ENCODE peak calls at places on chromosomes 5 and 9, in eight cellular contexts. One of them, this sample, is unnamed. For H3K4me1, the result is how much of the 10 kb centered on the place peaks cover.

GRCh38 chr9:76414656-76415055 is 20.4 kb upstream of the RFK start:
- DNase-seq in uterus: no peak
- DNase-seq in colonic mucosa: no peak
- DNase-seq in mucosa of descending colon: no peak
- DNase-seq in IMR-90: peak
- DNase-seq in upper lobe of right lung: no peak
- DNase-seq in cardiac muscle cell: peak
- DNase-seq in A549: no peak
- DNase-seq in this sample: no peak

GRCh38 chr5:10335711-10336470 is 17.6 kb upstream of the MARCHF6 start:
- DNase-seq in A549: no peak
- DNase-seq in cardiac muscle cell: no peak
- DNase-seq in IMR-90: no peak
- DNase-seq in mucosa of descending colon: no peak
- DNase-seq in colonic mucosa: peak
- DNase-seq in uterus: no peak
- DNase-seq in upper lobe of right lung: no peak
- DNase-seq in this sample: no peak

GRCh38 chr5:140011297-140011802 is 31.7 kb downstream of the NRG2 start:
- DNase-seq in uterus: no peak
- DNase-seq in colonic mucosa: no peak
- DNase-seq in A549: no peak
- DNase-seq in IMR-90: peak
- DNase-seq in upper lobe of right lung: no peak
- DNase-seq in mucosa of descending colon: no peak
- DNase-seq in cardiac muscle cell: no peak
- DNase-seq in this sample: no peak

GRCh38 chr9:79611091-79611614 is 39.4 kb downstream of the TLE4 start:
- DNase-seq in cardiac muscle cell: peak
- DNase-seq in A549: no peak
- DNase-seq in IMR-90: peak
- DNase-seq in upper lobe of right lung: no peak
- DNase-seq in uterus: no peak
- DNase-seq in mucosa of descending colon: no peak
- DNase-seq in colonic mucosa: no peak
- DNase-seq in this sample: no peak

GRCh38 chr5:134906811-134907210 is 1.9 kb downstream of the PCBD2 start:
- DNase-seq in mucosa of descending colon: no peak
- DNase-seq in IMR-90: no peak
- DNase-seq in A549: no peak
- DNase-seq in colonic mucosa: no peak
- DNase-seq in uterus: no peak
- DNase-seq in upper lobe of right lung: no peak
- DNase-seq in cardiac muscle cell: no peak
- DNase-seq in this sample: no peak

GRCh38 chr9:131631254-131631653 is 85.9 kb downstream of the PRRT1B start:
- DNase-seq in mucosa of descending colon: peak
- DNase-seq in colonic mucosa: no peak
- DNase-seq in uterus: no peak
- DNase-seq in cardiac muscle cell: no peak
- DNase-seq in A549: no peak
- DNase-seq in upper lobe of right lung: no peak
- DNase-seq in IMR-90: no peak
- DNase-seq in this sample: no peak

GRCh38 chr9:70701163-70701562 is 286.7 kb upstream of the KLF9 start:
- DNase-seq in A549: no peak
- DNase-seq in IMR-90: no peak
- DNase-seq in mucosa of descending colon: no peak
- DNase-seq in colonic mucosa: no peak
- DNase-seq in uterus: no peak
- DNase-seq in upper lobe of right lung: no peak
- DNase-seq in cardiac muscle cell: no peak
- DNase-seq in this sample: no peak

GRCh38 chr5:103259705-103260355 is 1.3 kb downstream of the MACIR start:
- DNase-seq in upper lobe of right lung: no peak
- DNase-seq in mucosa of descending colon: no peak
- DNase-seq in uterus: peak
- DNase-seq in cardiac muscle cell: peak
- DNase-seq in colonic mucosa: peak
- DNase-seq in IMR-90: peak
- DNase-seq in A549: peak
- DNase-seq in this sample: no peak

GRCh38 chr5:16486679-16487078 is 21.1 kb upstream of the ZNF622 start:
- DNase-seq in upper lobe of right lung: no peak
- DNase-seq in mucosa of descending colon: no peak
- DNase-seq in colonic mucosa: no peak
- DNase-seq in uterus: no peak
- DNase-seq in cardiac muscle cell: no peak
- DNase-seq in IMR-90: no peak
- DNase-seq in A549: no peak
- DNase-seq in this sample: no peak

GRCh38 chr5:35117960-35118359 is 70.2 kb upstream of the AGXT2 start:
- DNase-seq in uterus: no peak
- DNase-seq in upper lobe of right lung: no peak
- DNase-seq in A549: no peak
- DNase-seq in colonic mucosa: no peak
- DNase-seq in IMR-90: peak
- DNase-seq in mucosa of descending colon: no peak
- DNase-seq in cardiac muscle cell: peak
- DNase-seq in this sample: no peak

GRCh38 chr9:14343236-14343947 is 29.5 kb upstream of the NFIB start:
- DNase-seq in IMR-90: no peak
- DNase-seq in upper lobe of right lung: no peak
- DNase-seq in colonic mucosa: no peak
- DNase-seq in cardiac muscle cell: no peak
- DNase-seq in A549: no peak
- DNase-seq in mucosa of descending colon: no peak
- DNase-seq in uterus: no peak
- DNase-seq in this sample: no peak

GRCh38 chr5:16791036-16791705 is 144.9 kb downstream of the MYO10 start:
- DNase-seq in upper lobe of right lung: no peak
- DNase-seq in mucosa of descending colon: no peak
- DNase-seq in cardiac muscle cell: peak
- DNase-seq in A549: peak
- DNase-seq in uterus: peak
- DNase-seq in IMR-90: peak
- DNase-seq in colonic mucosa: peak
- DNase-seq in this sample: no peak

GRCh38 chr9:135508211-135508820 is 7.8 kb downstream of the MRPS2 start:
- DNase-seq in cardiac muscle cell: no peak
- DNase-seq in upper lobe of right lung: peak
- DNase-seq in A549: no peak
- DNase-seq in mucosa of descending colon: peak
- DNase-seq in uterus: no peak
- DNase-seq in IMR-90: no peak
- DNase-seq in colonic mucosa: no peak
- DNase-seq in this sample: no peak

GRCh38 chr5:1668141-1668721 is 131.4 kb downstream of the MRPL36 start:
- DNase-seq in cardiac muscle cell: no peak
- DNase-seq in IMR-90: no peak
- DNase-seq in uterus: no peak
- DNase-seq in colonic mucosa: no peak
- DNase-seq in A549: no peak
- DNase-seq in mucosa of descending colon: no peak
- DNase-seq in upper lobe of right lung: no peak
- DNase-seq in this sample: no peak

GRCh38 chr5:83632874-83633273 is 87.8 kb downstream of the HAPLN1 start:
- DNase-seq in uterus: no peak
- DNase-seq in cardiac muscle cell: peak
- DNase-seq in upper lobe of right lung: no peak
- DNase-seq in mucosa of descending colon: no peak
- DNase-seq in IMR-90: peak
- DNase-seq in A549: no peak
- DNase-seq in colonic mucosa: no peak
- DNase-seq in this sample: no peak

GRCh38 chr5:180170111-180170809 is 38.8 kb downstream of the RASGEF1C start:
- DNase-seq in mucosa of descending colon: no peak
- DNase-seq in A549: no peak
- DNase-seq in uterus: no peak
- DNase-seq in colonic mucosa: no peak
- DNase-seq in IMR-90: no peak
- DNase-seq in cardiac muscle cell: no peak
- DNase-seq in upper lobe of right lung: no peak
- DNase-seq in this sample: no peak

GRCh38 chr9:24132244-24132643 is 306.2 kb upstream of the ELAVL2 start:
- DNase-seq in upper lobe of right lung: no peak
- DNase-seq in IMR-90: no peak
- DNase-seq in cardiac muscle cell: no peak
- DNase-seq in colonic mucosa: no peak
- DNase-seq in uterus: no peak
- DNase-seq in A549: no peak
- DNase-seq in mucosa of descending colon: no peak
- DNase-seq in this sample: no peak

GRCh38 chr9:107142430-107142829 is 140.6 kb upstream of the RAD23B start:
- DNase-seq in colonic mucosa: no peak
- DNase-seq in A549: no peak
- DNase-seq in IMR-90: no peak
- DNase-seq in upper lobe of right lung: no peak
- DNase-seq in uterus: no peak
- DNase-seq in mucosa of descending colon: no peak
- DNase-seq in cardiac muscle cell: peak
- DNase-seq in this sample: no peak

GRCh38 chr9:71819115-71819739 is 50.9 kb upstream of the CEMIP2 start:
- DNase-seq in colonic mucosa: peak
- DNase-seq in mucosa of descending colon: no peak
- DNase-seq in uterus: peak
- DNase-seq in upper lobe of right lung: no peak
- DNase-seq in cardiac muscle cell: peak
- DNase-seq in A549: peak
- DNase-seq in IMR-90: peak
- DNase-seq in this sample: no peak

GRCh38 chr5:143913008-143913752 is 101.2 kb downstream of the HMHB1 start:
- DNase-seq in uterus: no peak
- DNase-seq in mucosa of descending colon: no peak
- DNase-seq in cardiac muscle cell: peak
- DNase-seq in upper lobe of right lung: no peak
- DNase-seq in colonic mucosa: no peak
- DNase-seq in A549: peak
- DNase-seq in IMR-90: peak
- DNase-seq in this sample: no peak

GRCh38 chr9:127862075-127863011 is 7.9 kb upstream of the ENG start:
- DNase-seq in A549: no peak
- DNase-seq in uterus: peak
- DNase-seq in upper lobe of right lung: peak
- DNase-seq in mucosa of descending colon: peak
- DNase-seq in colonic mucosa: peak
- DNase-seq in cardiac muscle cell: peak
- DNase-seq in IMR-90: no peak
- DNase-seq in this sample: no peak

GRCh38 chr5:64789457-64789856 is 20.7 kb downstream of the CWC27 start:
- DNase-seq in colonic mucosa: no peak
- DNase-seq in cardiac muscle cell: peak
- DNase-seq in uterus: no peak
- DNase-seq in upper lobe of right lung: no peak
- DNase-seq in mucosa of descending colon: no peak
- DNase-seq in A549: no peak
- DNase-seq in IMR-90: peak
- DNase-seq in this sample: no peak

GRCh38 chr5:123285122-123286011 is 137.8 kb downstream of the CEP120 start:
- DNase-seq in upper lobe of right lung: no peak
- DNase-seq in mucosa of descending colon: no peak
- DNase-seq in cardiac muscle cell: peak
- DNase-seq in colonic mucosa: no peak
- DNase-seq in IMR-90: peak
- DNase-seq in A549: no peak
- DNase-seq in uterus: peak
- DNase-seq in this sample: no peak

GRCh38 chr5:56123531-56124243 is 109.4 kb downstream of the ANKRD55 start:
- DNase-seq in upper lobe of right lung: no peak
- DNase-seq in mucosa of descending colon: peak
- DNase-seq in cardiac muscle cell: peak
- DNase-seq in colonic mucosa: peak
- DNase-seq in uterus: peak
- DNase-seq in IMR-90: peak
- DNase-seq in A549: peak
- DNase-seq in this sample: peak
- H3K4me1 ChIP-seq in upper lobe of right lung: under half
- H3K4me1 ChIP-seq in mucosa of descending colon: under half
- H3K4me1 ChIP-seq in cardiac muscle cell: under half
- H3K4me1 ChIP-seq in colonic mucosa: under half
- H3K4me1 ChIP-seq in uterus: under half
- H3K4me1 ChIP-seq in IMR-90: under half
- H3K4me1 ChIP-seq in A549: half or more
- H3K4me1 ChIP-seq in this sample: under half

DNA sequence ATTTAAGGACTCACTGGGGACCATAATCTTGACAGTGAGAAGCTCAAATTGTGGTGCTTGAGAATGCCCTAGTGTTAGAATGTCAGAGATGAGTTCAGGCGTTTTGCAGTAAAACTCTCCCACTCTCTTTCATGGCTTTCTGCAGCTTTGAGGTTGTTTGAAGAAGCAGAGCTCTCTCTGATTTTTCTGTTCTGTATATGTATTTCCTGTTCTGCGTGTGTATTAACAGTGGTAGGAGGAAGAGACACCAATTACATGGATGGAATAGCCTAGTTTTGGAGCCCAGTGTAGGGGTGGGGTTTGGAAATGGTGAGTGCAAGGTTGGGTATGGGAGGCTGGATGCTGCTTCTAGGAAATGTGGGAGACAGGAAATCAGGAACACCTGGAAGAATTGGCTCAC is 12.4 kb downstream of the LARP1 start:
- DNase-seq in cardiac muscle cell: no peak
- DNase-seq in upper lobe of right lung: no peak
- DNase-seq in A549: no peak
- DNase-seq in mucosa of descending colon: no peak
- DNase-seq in uterus: no peak
- DNase-seq in IMR-90: no peak
- DNase-seq in colonic mucosa: no peak
- DNase-seq in this sample: no peak
- H3K4me1 ChIP-seq in cardiac muscle cell: half or more
- H3K4me1 ChIP-seq in upper lobe of right lung: half or more
- H3K4me1 ChIP-seq in A549: half or more
- H3K4me1 ChIP-seq in mucosa of descending colon: under half
- H3K4me1 ChIP-seq in uterus: under half
- H3K4me1 ChIP-seq in IMR-90: under half
- H3K4me1 ChIP-seq in colonic mucosa: under half
- H3K4me1 ChIP-seq in this sample: half or more

GRCh38 chr9:92612292-92612691 is 57.6 kb downstream of the IPPK start:
- DNase-seq in A549: no peak
- DNase-seq in uterus: no peak
- DNase-seq in cardiac muscle cell: no peak
- DNase-seq in IMR-90: no peak
- DNase-seq in colonic mucosa: no peak
- DNase-seq in mucosa of descending colon: no peak
- DNase-seq in upper lobe of right lung: no peak
- DNase-seq in this sample: no peak
- H3K4me1 ChIP-seq in A549: under half
- H3K4me1 ChIP-seq in uterus: under half
- H3K4me1 ChIP-seq in cardiac muscle cell: under half
- H3K4me1 ChIP-seq in IMR-90: under half
- H3K4me1 ChIP-seq in colonic mucosa: under half
- H3K4me1 ChIP-seq in mucosa of descending colon: under half
- H3K4me1 ChIP-seq in upper lobe of right lung: under half
- H3K4me1 ChIP-seq in this sample: half or more

DNA sequence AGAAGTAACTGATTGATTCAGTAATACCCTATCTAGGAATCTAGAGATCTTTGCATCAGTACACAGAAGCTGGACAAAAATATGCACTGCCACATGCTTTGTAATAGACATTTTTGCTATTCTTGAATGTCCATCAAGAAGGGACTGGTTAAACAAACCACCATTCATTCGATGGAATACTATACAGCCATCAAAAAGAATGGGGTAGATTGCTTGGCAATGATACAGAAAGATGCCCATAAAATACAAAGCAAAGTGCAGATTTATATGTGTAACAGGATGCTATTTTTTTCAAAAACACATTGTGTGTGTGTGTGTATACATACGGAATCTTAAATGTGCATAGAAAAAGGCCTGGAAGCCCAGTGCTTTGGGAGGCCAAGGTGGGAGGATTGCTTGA is 7.6 kb downstream of the TNIP1 start:
- DNase-seq in cardiac muscle cell: no peak
- DNase-seq in uterus: no peak
- DNase-seq in upper lobe of right lung: no peak
- DNase-seq in A549: no peak
- DNase-seq in IMR-90: no peak
- DNase-seq in mucosa of descending colon: no peak
- DNase-seq in colonic mucosa: no peak
- DNase-seq in this sample: no peak
- H3K4me1 ChIP-seq in cardiac muscle cell: under half
- H3K4me1 ChIP-seq in uterus: under half
- H3K4me1 ChIP-seq in upper lobe of right lung: half or more
- H3K4me1 ChIP-seq in A549: half or more
- H3K4me1 ChIP-seq in IMR-90: under half
- H3K4me1 ChIP-seq in mucosa of descending colon: under half
- H3K4me1 ChIP-seq in colonic mucosa: under half
- H3K4me1 ChIP-seq in this sample: half or more